ENCODE peak calls at places on chromosomes 16 and 17, in five cellular contexts. D, L, V, E and Q are unnamed samples.

GRCh38 chr17:75779987-75780889 is 4.4 kb upstream of the UNK start:
- DNase-seq in D (no peak), L (no peak), V (no peak), E (no peak), Q (no peak)

GRCh38 chr17:7833795-7834553 is at the start of gene KDM6B:
- DNase-seq in E (peak), D (peak), V (peak), L (peak), Q (no peak)

GRCh38 chr16:9778879-9779278 is 403.3 kb downstream of the GRIN2A start:
- DNase-seq in D (no peak), L (no peak), V (no peak), E (no peak), Q (no peak)

GRCh38 chr16:52470601-52471000 is 76.3 kb downstream of the TOX3 start:
- DNase-seq in E (no peak), L (no peak), V (no peak), D (no peak), Q (no peak)

GRCh38 chr17:71338396-71338795 is 782.4 kb upstream of the SOX9 start:
- DNase-seq in V (no peak), D (no peak), L (no peak), E (no peak), Q (no peak)

GRCh38 chr16:88353232-88353631 is 29.5 kb upstream of the ZNF469 start:
- DNase-seq in V (no peak), E (no peak), L (no peak), D (no peak), Q (no peak)

GRCh38 chr16:76910931-76911330 is 280.1 kb upstream of the MON1B start:
- DNase-seq in D (no peak), V (no peak), E (no peak), L (no peak), Q (no peak)

GRCh38 chr17:67289174-67289876 is 44.3 kb upstream of the HELZ start:
- DNase-seq in V (peak), E (no peak), L (no peak), D (no peak), Q (peak)

GRCh38 chr17:31272803-31273202 is 24.2 kb downstream of the OMG start:
- DNase-seq in D (no peak), E (no peak), L (no peak), V (no peak), Q (no peak)

GRCh38 chr16:4214215-4214621 is 27.7 kb downstream of the SRL start:
- DNase-seq in D (no peak), E (peak), L (no peak), V (no peak), Q (no peak)

GRCh38 chr16:86384263-86384649 is 126.1 kb upstream of the FOXF1 start:
- DNase-seq in V (no peak), L (no peak), E (no peak), D (no peak), Q (no peak)

GRCh38 chr16:84827131-84827574 is 7.4 kb downstream of the CRISPLD2 start:
- DNase-seq in L (no peak), E (no peak), V (no peak), D (no peak), Q (no peak)